ENCODE peak calls at places on chromosome 9, in five cellular contexts. R, T, C, X and D are unnamed samples.

GRCh38 chr9:20873240-20873860 is 158.1 kb downstream of the HACD4 start:
- DNase-seq in R (no peak), T (no peak), C (no peak), X (no peak), D (no peak)

GRCh38 chr9:137025120-137025966 is 2.7 kb downstream of the ABCA2 start:
- DNase-seq in R (no peak), T (no peak), C (no peak), X (no peak), D (no peak)

GRCh38 chr9:38401994-38402393 is 9.5 kb downstream of the ALDH1B1 start:
- DNase-seq in R (no peak), T (no peak), C (no peak), X (no peak), D (no peak)

GRCh38 chr9:122264360-122265264 is at the start of the genes MRRF and RBM18:
- DNase-seq in R (peak), T (peak), C (peak), X (peak), D (peak)

GRCh38 chr9:121268598-121269029 is 652 bp downstream of the GSN start:
- DNase-seq in R (no peak), T (no peak), C (no peak), X (no peak), D (no peak)

GRCh38 chr9:94065535-94065961 is 18.7 kb upstream of the PTPDC1 start:
- DNase-seq in R (peak), T (peak), C (peak), X (peak), D (peak)

GRCh38 chr9:93268551-93269314 is 84.8 kb downstream of the WNK2 start:
- DNase-seq in R (peak), T (no peak), C (no peak), X (peak), D (peak)

GRCh38 chr9:20640331-20641187 is 18.3 kb upstream of the MLLT3 start:
- DNase-seq in R (peak), T (no peak), C (peak), X (peak), D (peak)

GRCh38 chr9:93827545-93828330 is 127.4 kb downstream of the BARX1 start:
- DNase-seq in R (peak), T (peak), C (peak), X (no peak), D (peak)

GRCh38 chr9:85212209-85212608 is 529.5 kb downstream of the AGTPBP1 start:
- DNase-seq in R (no peak), T (no peak), C (no peak), X (no peak), D (no peak)

GRCh38 chr9:126226991-126227937 is 99.4 kb upstream of the MVB12B start:
- DNase-seq in R (no peak), T (no peak), C (no peak), X (no peak), D (no peak)

GRCh38 chr9:94894111-94894699 is 167.7 kb downstream of the AOPEP start:
- DNase-seq in R (no peak), T (no peak), C (no peak), X (no peak), D (no peak)

GRCh38 chr9:126985870-126986498 is 71.4 kb downstream of the RALGPS1 start:
- DNase-seq in R (no peak), T (peak), C (peak), X (peak), D (peak)

GRCh38 chr9:90095682-90096081 is 490.9 kb downstream of the GADD45G start:
- DNase-seq in R (no peak), T (no peak), C (no peak), X (no peak), D (peak)

GRCh38 chr9:88532320-88532719 is 2.7 kb upstream of the NXNL2 start:
- DNase-seq in R (peak), T (no peak), C (no peak), X (no peak), D (peak)

GRCh38 chr9:120916573-120916972 is 10.0 kb downstream of the TRAF1 start:
- DNase-seq in R (peak), T (no peak), C (no peak), X (no peak), D (no peak)

GRCh38 chr9:103681435-103681834 is 412.7 kb upstream of the SMC2 start:
- DNase-seq in R (no peak), T (no peak), C (no peak), X (no peak), D (no peak)

GRCh38 chr9:84851935-84852585 is 182.5 kb downstream of the NTRK2 start:
- DNase-seq in R (no peak), T (peak), C (no peak), X (no peak), D (no peak)